ENCODE peak calls at places on chromosomes 11 and 22, in eight cellular contexts. M is activated naive CD4-positive, alpha-beta T cell; X is psoas muscle; H is HS-5; D is Right ventricle myocardium superior; J is activated CD4-positive, CD25-positive, alpha-beta regulatory T cell; P is Ammon's horn; U is colonic mucosa. V is an unnamed sample.

GRCh38 chr11:102664001-102664752 is 39.0 kb upstream of the MMP20 start:
- DNase-seq in H (no peak), P (no peak), D (no peak), J (no peak), U (no peak), X (no peak), M (no peak), V (no peak)

GRCh38 chr11:27390318-27390958 is 27.4 kb upstream of the CCDC34 start:
- DNase-seq in H (no peak), M (no peak), P (no peak), X (no peak), D (no peak), U (no peak), J (no peak), V (no peak)

GRCh38 chr11:57315491-57315890 is 9.3 kb downstream of the TNKS1BP1 start:
- DNase-seq in H (no peak), X (no peak), J (no peak), P (no peak), D (no peak), U (no peak), M (no peak), V (no peak)

GRCh38 chr11:115580927-115581680 is 76.9 kb upstream of the CADM1 start:
- DNase-seq in J (no peak), X (peak; percentile 18), U (peak; percentile 26), H (no peak), M (no peak), P (no peak), D (peak; percentile 63), V (no peak)

GRCh38 chr11:5737672-5738071 is 1.4 kb downstream of the OR56B1 start:
- DNase-seq in U (no peak), J (no peak), D (no peak), M (no peak), H (no peak), X (no peak), P (no peak), V (no peak)

GRCh38 chr11:124233376-124233775 is 7.5 kb upstream of the OR8G1 start:
- DNase-seq in D (no peak), M (no peak), H (no peak), J (no peak), U (no peak), P (no peak), X (no peak), V (no peak)

GRCh38 chr11:64621283-64622019 is 30.4 kb downstream of the SLC22A12 start:
- DNase-seq in U (no peak), D (no peak), X (no peak), M (no peak), J (no peak), P (no peak), H (no peak), V (no peak)

GRCh38 chr11:77074205-77074604 is 7.4 kb downstream of the CAPN5 start:
- DNase-seq in H (no peak), M (no peak), P (no peak), U (peak; percentile 85), J (no peak), D (peak; percentile 37), X (no peak), V (no peak)

GRCh38 chr11:125953401-125953935 is 7.6 kb downstream of the VSIG10L2 start:
- DNase-seq in X (no peak), H (no peak), U (no peak), M (no peak), J (no peak), P (no peak), D (no peak), V (no peak)

GRCh38 chr11:13052130-13052541 is 43.0 kb downstream of the RASSF10 start:
- DNase-seq in M (no peak), H (no peak), U (peak; percentile 58), P (no peak), J (no peak), D (no peak), X (no peak), V (no peak)

GRCh38 chr11:19110290-19110689 is 6.7 kb upstream of the ZDHHC13 start:
- DNase-seq in M (no peak), H (no peak), X (peak; percentile 46), D (peak; percentile 69), U (no peak), J (no peak), P (peak; percentile 52), V (no peak)

GRCh38 chr11:34086554-34087278 is 18.7 kb upstream of the NAT10 start:
- DNase-seq in X (no peak), U (no peak), J (no peak), P (no peak), H (no peak), D (no peak), M (no peak), V (no peak)

GRCh38 chr11:10382518-10382917 is 72.5 kb upstream of the AMPD3 start:
- DNase-seq in X (no peak), U (no peak), P (no peak), M (no peak), H (no peak), D (no peak), J (no peak), V (no peak)

GRCh38 chr11:43517518-43517917 is 158.8 kb downstream of the TTC17 start:
- DNase-seq in U (no peak), D (no peak), P (no peak), X (no peak), J (no peak), H (peak; percentile 10), M (no peak), V (no peak)

GRCh38 chr22:30214703-30215405 is 31.7 kb downstream of the LIF start:
- DNase-seq in X (no peak), M (no peak), U (no peak), P (no peak), D (no peak), H (no peak), J (no peak), V (no peak)

GRCh38 chr11:9775393-9775780 is 111.5 kb downstream of the SWAP70 start:
- DNase-seq in H (no peak), J (no peak), P (no peak), U (no peak), X (no peak), M (no peak), D (no peak), V (no peak)

GRCh38 chr22:22955276-22955798 is 67.7 kb downstream of the IGLL5 start:
- DNase-seq in H (no peak), D (no peak), X (no peak), M (no peak), J (no peak), P (no peak), U (no peak), V (no peak)

GRCh38 chr11:74684661-74685060 is 46.6 kb downstream of the CHRDL2 start:
- DNase-seq in U (no peak), X (no peak), P (no peak), M (no peak), H (no peak), J (no peak), D (peak; percentile 9), V (no peak)

GRCh38 chr11:776459-777287 is 614 bp downstream of the GATD1 start:
- DNase-seq in X (peak; percentile 49), P (no peak), D (no peak), J (no peak), H (no peak), U (no peak), M (no peak), V (no peak)

GRCh38 chr22:42300286-42301071 is 30.0 kb upstream of the TCF20 start:
- DNase-seq in D (no peak), U (no peak), J (no peak), M (no peak), P (no peak), X (no peak), H (no peak), V (no peak)

GRCh38 chr11:69215216-69215615 is 59.5 kb downstream of the SMIM38 start:
- DNase-seq in D (no peak), U (no peak), P (no peak), H (no peak), X (no peak), M (no peak), J (no peak), V (no peak)

GRCh38 chr11:64044730-64045386 is 9.1 kb downstream of the FLRT1 start:
- DNase-seq in M (no peak), H (no peak), P (peak; percentile 87), D (no peak), X (no peak), U (no peak), J (no peak), V (no peak)

GRCh38 chr11:9138612-9139579 is 47.5 kb upstream of the SCUBE2 start:
- DNase-seq in H (peak; percentile 83), J (no peak), P (no peak), X (no peak), M (no peak), D (no peak), U (peak; percentile 51), V (peak; percentile 88)

GRCh38 chr11:7485136-7485853 is at the start of gene OLFML1:
- DNase-seq in H (no peak), X (peak; percentile 18), M (no peak), U (peak; percentile 19), J (no peak), P (no peak), D (peak; percentile 59), V (no peak)